ENCODE peak calls at places on chromosomes 4 and X, in five cellular contexts. Q is A549, W is HepG2, I is H1, N is GM12878. K is an unnamed sample.

GRCh38 chr4:32003548-32003947 is 1283.4 kb downstream of the PCDH7 start:
- DNase-seq in N (no peak), Q (no peak), W (no peak), I (no peak), K (no peak)

GRCh38 chrX:147602297-147602696 is 309.4 kb upstream of the FMR1 start:
- DNase-seq in Q (no peak), N (no peak), W (no peak), I (no peak), K (no peak)

GRCh38 chrX:44890247-44890646 is 17.3 kb downstream of the KDM6A start:
- DNase-seq in Q (no peak), I (no peak), W (no peak), N (no peak), K (no peak)

GRCh38 chrX:115311666-115312065 is 22.2 kb downstream of the LUZP4 start:
- DNase-seq in Q (no peak), W (no peak), I (peak), N (no peak), K (no peak)

GRCh38 chr4:56871357-56871993 is 36.2 kb upstream of the REST start:
- DNase-seq in W (no peak), Q (no peak), I (no peak), N (no peak), K (no peak)

GRCh38 chr4:126611900-126612299 is 1020.9 kb upstream of the INTU start:
- DNase-seq in N (no peak), W (no peak), Q (no peak), I (no peak), K (no peak)

GRCh38 chrX:24145340-24146186 is 4.0 kb upstream of the ZFX start:
- DNase-seq in W (peak), I (no peak), Q (peak), N (no peak), K (no peak)

GRCh38 chrX:65273152-65273551 is 261.4 kb downstream of the LAS1L start:
- DNase-seq in I (no peak), Q (no peak), N (no peak), W (no peak), K (no peak)

GRCh38 chrX:132435222-132435621 is 53.6 kb downstream of the MBNL3 start:
- DNase-seq in N (no peak), I (no peak), Q (no peak), W (no peak), K (no peak)

GRCh38 chrX:31132803-31133202 is 61.0 kb upstream of the FTHL17 start:
- DNase-seq in Q (no peak), I (no peak), N (no peak), W (no peak), K (no peak)

DNA sequence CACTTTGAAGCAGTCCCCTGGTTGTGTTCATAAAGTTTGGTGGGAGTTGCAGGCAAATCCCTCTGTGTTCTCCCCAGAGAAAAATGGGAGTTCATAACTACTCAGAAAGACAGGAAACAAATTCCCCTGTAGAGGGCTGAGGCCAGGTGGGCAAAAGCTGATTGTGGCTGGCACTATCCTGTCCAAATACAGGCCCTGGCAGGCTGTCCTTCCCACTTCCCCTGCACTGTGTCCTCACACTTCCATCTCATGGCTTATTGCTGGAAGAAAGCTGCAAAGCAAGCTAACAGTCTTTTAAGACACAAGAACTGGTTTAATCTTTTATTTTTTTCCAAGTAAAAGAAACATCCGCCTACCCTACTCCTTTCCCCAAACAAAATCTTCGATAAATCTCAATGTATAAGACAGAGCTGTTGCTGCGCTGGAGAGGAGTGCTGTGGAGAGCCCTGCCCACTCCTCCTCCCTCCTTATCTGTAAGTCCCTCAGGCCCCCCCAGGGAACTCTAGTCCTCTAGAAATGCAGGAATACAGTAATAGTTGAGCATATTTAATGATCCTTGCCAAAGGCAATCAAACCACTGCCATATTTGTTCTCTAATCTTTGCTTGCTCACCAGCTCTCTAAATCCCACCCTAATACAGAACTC is 14.0 kb downstream of the TAPT1 start:
- DNase-seq in W (no peak), N (no peak), I (no peak), Q (no peak), K (no peak)
- TF ChIP-seq POLR2A in W (no peak), N (no peak), I (no peak), Q (no peak), K (no peak)

DNA sequence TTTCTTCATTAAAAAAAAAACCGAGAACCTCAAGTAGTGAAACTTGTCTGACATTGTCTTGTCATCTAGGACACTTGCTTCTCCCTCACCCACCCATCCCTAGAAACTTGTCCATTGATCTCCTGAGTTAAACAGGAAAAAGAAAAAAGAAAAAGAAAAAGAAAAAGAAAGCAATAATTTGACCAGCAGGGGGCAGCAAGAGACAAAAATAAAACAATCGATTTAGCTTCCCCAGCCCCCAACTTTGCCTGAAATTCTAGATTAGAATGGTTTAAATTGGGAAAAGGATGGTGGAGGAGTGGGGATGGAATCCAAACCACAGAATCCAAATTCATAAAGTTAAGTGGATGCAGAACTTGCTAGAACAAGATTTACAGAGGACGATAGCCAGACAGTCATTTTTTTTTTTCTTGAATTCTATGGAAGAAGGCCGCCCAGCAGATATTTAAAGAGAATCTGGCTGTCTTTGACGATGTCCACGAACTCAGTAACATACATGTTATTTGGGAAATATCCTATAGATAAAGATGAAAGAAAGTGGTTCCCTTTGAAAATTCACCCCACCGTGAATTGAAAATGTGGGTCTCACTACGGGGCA is 282.9 kb downstream of the USP46 start:
- DNase-seq in Q (peak), W (peak), N (no peak), I (no peak), K (peak)
- TF ChIP-seq CHD2 in Q (no peak), W (no peak), N (no peak), I (no peak), K (no peak)

GRCh38 chr4:158209825-158210807 is at the start of gene TMEM144:
- DNase-seq in N (no peak), I (peak), Q (peak), W (peak), K (peak)
- TF ChIP-seq POLR2A in N (peak), I (peak), Q (peak), W (peak), K (peak)

GRCh38 chrX:10492250-10492649 is 128.1 kb downstream of the MID1 start:
- DNase-seq in W (no peak), N (no peak), Q (no peak), I (no peak), K (no peak)

GRCh38 chrX:10501606-10502005 is 118.8 kb downstream of the MID1 start:
- DNase-seq in I (no peak), W (no peak), Q (no peak), N (no peak), K (no peak)

DNA sequence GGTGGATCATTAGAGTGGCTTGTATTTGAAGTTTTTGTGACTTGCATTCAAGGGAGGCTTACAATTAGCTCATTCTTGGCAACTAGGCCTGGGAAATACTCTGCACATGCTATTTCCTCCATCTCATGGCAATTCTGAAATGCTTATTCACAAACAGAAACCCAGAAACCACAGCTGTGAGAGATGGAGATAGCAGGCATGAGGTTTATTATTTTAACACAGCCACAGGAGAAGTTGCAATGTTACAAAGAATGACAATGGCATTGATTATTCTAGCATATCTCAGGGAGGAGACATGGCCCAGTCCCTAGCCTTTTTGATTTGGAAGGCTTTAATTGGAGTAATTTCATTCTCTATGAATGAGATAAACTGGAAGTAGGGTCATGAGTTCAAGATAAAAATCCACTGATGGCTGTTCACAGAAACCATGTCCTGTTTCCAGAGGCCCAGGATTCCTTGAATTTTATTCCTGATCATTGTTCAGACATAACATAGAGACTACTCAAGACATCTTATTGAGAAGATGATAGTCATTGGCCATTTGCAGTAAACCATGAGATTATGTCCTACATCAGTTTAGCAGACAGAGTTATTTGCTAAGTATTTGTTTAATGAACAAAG is 123.9 kb downstream of the MID1 start:
- DNase-seq in Q (no peak), I (no peak), N (no peak), W (no peak), K (no peak)
- TF ChIP-seq CHD2 in Q (no peak), I (no peak), N (no peak), W (no peak), K (no peak)

DNA sequence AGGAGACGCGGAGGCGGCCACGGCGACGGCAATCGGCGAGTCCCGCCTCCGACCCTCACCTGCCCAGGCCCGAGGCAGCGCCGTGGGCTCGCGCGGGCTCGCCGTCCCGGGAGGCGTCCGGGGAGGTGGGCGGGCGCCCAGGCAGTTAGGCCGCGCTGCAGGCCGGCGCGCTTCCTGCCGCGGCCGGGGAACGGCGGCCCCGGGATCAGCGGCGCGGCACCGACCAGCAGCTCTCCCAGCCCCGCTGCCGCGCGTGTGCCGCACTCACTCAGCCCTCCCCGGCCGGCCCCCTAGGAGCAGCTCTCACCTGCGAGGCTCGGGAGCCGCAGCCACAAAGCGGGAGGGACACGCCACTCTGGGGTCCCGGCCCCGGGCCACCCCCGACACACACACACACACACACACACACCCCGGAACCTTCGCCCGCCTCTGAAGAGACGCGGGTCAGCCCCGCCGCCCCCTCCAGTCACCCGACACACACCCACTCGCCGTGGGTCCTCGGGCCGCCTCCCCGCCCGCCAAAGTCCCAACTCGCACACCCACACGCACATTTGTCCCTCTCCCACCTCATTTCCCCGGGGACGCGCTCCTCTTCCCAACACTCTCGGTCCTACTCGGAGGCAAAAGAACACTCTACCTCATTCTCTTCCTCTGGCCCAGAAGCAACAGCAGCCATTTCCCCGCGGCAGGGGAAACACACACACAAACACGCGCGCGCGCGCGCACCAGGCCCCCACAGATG is at the start of gene CNOT6L:
- DNase-seq in W (no peak), I (no peak), N (no peak), Q (peak), K (peak)
- TF ChIP-seq POLR2A in W (no peak), I (no peak), N (peak), Q (no peak), K (peak)

GRCh38 chr4:128155231-128155855 is 94.2 kb downstream of the LARP1B start:
- DNase-seq in W (no peak), N (no peak), Q (no peak), I (no peak), K (no peak)
- TF ChIP-seq CHD2 in W (no peak), N (no peak), Q (no peak), I (no peak), K (no peak)

GRCh38 chr4:2829321-2829932 is 14.2 kb upstream of the ADD1 start:
- DNase-seq in I (no peak), N (no peak), Q (no peak), W (no peak), K (no peak)

GRCh38 chr4:2832309-2832980 is 11.2 kb upstream of the ADD1 start:
- DNase-seq in I (no peak), Q (no peak), W (no peak), N (no peak), K (no peak)

GRCh38 chr4:2829933-2830451 is 13.7 kb upstream of the ADD1 start:
- DNase-seq in N (no peak), Q (no peak), W (no peak), I (no peak), K (no peak)

GRCh38 chr4:2831611-2832308 is 11.9 kb upstream of the ADD1 start:
- DNase-seq in Q (no peak), N (no peak), I (no peak), W (no peak), K (no peak)

GRCh38 chr4:2830632-2831610 is 12.7 kb upstream of the ADD1 start:
- DNase-seq in W (no peak), I (no peak), N (no peak), Q (no peak), K (no peak)
- TF ChIP-seq POLR2A in W (no peak), I (no peak), N (peak), Q (no peak), K (no peak)

DNA sequence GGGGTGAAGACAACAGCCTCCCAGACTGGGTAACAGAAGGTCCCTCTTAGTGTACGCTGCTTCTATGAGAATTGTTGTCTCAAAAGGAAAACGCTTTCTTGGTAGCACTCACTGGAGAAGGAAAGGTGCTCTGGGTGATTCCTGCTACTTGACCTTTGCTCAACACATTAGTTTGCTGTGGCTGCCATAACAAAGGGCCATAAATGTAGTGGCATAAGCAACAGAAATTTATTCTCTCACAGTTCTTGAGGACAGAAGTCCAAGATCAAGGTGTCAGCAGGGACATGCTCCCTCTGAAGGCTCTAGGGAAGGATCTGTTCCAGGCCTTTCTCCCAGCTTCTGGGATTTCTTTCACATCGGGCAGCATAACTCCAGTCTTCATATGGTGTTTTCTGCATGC is 19.0 kb downstream of the HCCS start:
- DNase-seq in I (no peak), Q (no peak), N (no peak), W (no peak), K (no peak)
- TF ChIP-seq CHD2 in I (no peak), Q (no peak), N (no peak), W (no peak), K (no peak)

DNA sequence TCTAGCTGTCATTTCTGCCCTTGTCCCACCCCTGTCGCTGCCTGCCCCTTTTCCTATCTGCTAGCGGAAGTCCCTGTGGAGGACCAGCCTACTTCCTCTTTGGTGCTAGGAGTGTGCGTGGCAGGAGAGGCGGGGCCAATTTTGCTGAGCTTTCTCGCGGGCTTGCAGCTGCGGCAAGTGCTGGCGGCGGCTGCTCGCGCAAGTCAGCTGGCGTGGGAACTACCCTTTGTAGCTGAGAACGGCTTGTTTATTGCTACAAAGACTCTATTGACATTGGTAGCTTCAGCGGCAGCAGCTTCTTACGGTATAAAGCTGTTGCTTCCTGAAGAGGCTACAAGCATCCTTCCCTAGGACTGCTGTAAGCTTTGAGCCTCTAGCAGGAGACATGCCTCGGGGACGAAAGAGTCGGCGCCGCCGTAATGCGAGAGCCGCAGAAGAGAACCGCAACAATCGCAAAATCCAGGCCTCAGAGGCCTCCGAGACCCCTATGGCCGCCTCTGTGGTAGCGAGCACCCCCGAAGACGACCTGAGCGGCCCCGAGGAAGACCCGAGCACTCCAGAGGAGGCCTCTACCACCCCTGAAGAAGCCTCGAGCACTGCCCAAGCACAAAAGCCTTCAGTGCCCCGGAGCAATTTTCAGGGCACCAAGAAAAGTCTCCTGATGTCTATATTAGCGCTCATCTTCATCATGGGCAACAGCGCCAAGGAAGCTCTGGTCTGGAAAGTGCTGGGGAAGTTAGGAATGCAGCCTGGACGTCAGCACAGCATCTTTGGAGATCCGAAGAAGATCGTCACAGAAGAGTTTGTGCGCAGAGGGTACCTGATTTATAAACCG is at the start of gene MAGEH1:
- DNase-seq in Q (peak), I (peak), W (peak), N (peak), K (peak)
- TF ChIP-seq POLR2A in Q (peak), I (no peak), W (no peak), N (peak), K (peak)

DNA sequence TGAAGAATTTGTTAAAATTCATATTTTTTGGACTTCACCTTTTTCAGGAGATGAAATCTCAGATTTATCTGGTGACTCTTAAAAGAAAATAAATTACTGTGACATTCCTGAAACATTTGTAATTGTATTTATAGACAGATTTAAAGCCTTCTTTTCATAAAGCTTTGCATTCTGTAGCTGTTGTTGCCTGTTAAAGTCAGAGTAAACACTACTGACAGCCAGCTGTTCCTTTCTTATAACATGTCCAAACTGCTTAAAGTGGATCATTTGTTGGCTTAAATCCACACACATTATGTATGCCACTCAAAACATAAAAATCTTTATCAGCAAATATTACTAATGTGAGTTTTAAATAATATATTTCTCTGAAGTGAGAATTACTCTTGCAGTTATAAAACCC is 157.5 kb downstream of the TECRL start:
- DNase-seq in W (no peak), Q (no peak), N (no peak), I (no peak), K (no peak)
- TF ChIP-seq CHD2 in W (no peak), Q (no peak), N (no peak), I (no peak), K (no peak)

K was measured in K562.